ENCODE peak calls at places on chromosomes 2 and 18, in six cellular contexts. Y is astrocyte of the spinal cord, I is GM12865, D is K562, E is choroid plexus epithelial cell, L is mammary epithelial cell. O is an unnamed sample.

GRCh38 chr2:120995656-120996190 is 260.1 kb downstream of the GLI2 start:
- DNase-seq in Y (no peak), I (no peak), D (no peak), E (no peak), L (no peak), O (peak; percentile 27)

GRCh38 chr2:97760480-97761049 is 47.2 kb downstream of the ZAP70 start:
- DNase-seq in Y (no peak), I (no peak), D (no peak), E (no peak), L (no peak), O (no peak)

GRCh38 chr2:113791697-113792590 is 35.5 kb upstream of the SLC35F5 start:
- DNase-seq in Y (no peak), I (peak; percentile 69), D (no peak), E (no peak), L (peak; percentile 47), O (no peak)

GRCh38 chr2:3492951-3493609 is 26.3 kb downstream of the ADI1 start:
- DNase-seq in Y (peak; percentile 96), I (no peak), D (no peak), E (peak; percentile 98), L (peak; percentile 67), O (no peak)

GRCh38 chr2:5365871-5366461 is 326.2 kb upstream of the SOX11 start:
- DNase-seq in Y (peak; percentile 67), I (peak; percentile 41), D (peak; percentile 78), E (peak; percentile 78), L (peak; percentile 6), O (peak; percentile 82)

GRCh38 chr2:8409461-8410260 is 272.2 kb upstream of the ID2 start:
- DNase-seq in Y (no peak), I (no peak), D (no peak), E (no peak), L (no peak), O (no peak)

GRCh38 chr2:239275871-239276812 is 124.7 kb downstream of the HDAC4 start:
- DNase-seq in Y (peak; percentile 46), I (no peak), D (peak; percentile 39), E (no peak), L (no peak), O (no peak)

GRCh38 chr18:47109049-47109448 is 41.3 kb downstream of the HDHD2 start:
- DNase-seq in Y (no peak), I (no peak), D (no peak), E (no peak), L (no peak), O (no peak)

GRCh38 chr2:237886702-237887481 is 27.5 kb downstream of the RAMP1 start:
- DNase-seq in Y (peak; percentile 66), I (no peak), D (no peak), E (no peak), L (no peak), O (no peak)

GRCh38 chr2:236917164-236917563 is 168.5 kb upstream of the COPS8 start:
- DNase-seq in Y (no peak), I (no peak), D (no peak), E (no peak), L (no peak), O (no peak)

GRCh38 chr2:149904352-149904751 is 316.8 kb upstream of the MMADHC start:
- DNase-seq in Y (no peak), I (no peak), D (no peak), E (peak; percentile 3), L (no peak), O (no peak)

GRCh38 chr2:218898109-218898878 is 17.6 kb downstream of the WNT10A start:
- DNase-seq in Y (peak; percentile 12), I (peak; percentile 84), D (peak; percentile 76), E (peak; percentile 40), L (peak; percentile 36), O (peak; percentile 90)

GRCh38 chr2:221097568-221097915 is 474.6 kb downstream of the EPHA4 start:
- DNase-seq in Y (peak; percentile 88), I (no peak), D (no peak), E (no peak), L (peak; percentile 74), O (no peak)

GRCh38 chr2:208228481-208228880 is 26.4 kb downstream of the IDH1 start:
- DNase-seq in Y (no peak), I (no peak), D (no peak), E (no peak), L (no peak), O (no peak)

GRCh38 chr2:102251042-102251848 is 60.1 kb upstream of the IL1RL1 start:
- DNase-seq in Y (peak; percentile 44), I (peak; percentile 57), D (peak; percentile 34), E (peak; percentile 44), L (no peak), O (peak; percentile 60)

GRCh38 chr2:24833821-24834732 is 40.9 kb downstream of the CENPO start:
- DNase-seq in Y (no peak), I (no peak), D (no peak), E (no peak), L (no peak), O (no peak)

GRCh38 chr2:216308532-216308931 is 63.8 kb downstream of the MARCHF4 start:
- DNase-seq in Y (peak; percentile 59), I (no peak), D (no peak), E (no peak), L (no peak), O (no peak)

GRCh38 chr18:58345875-58346274 is 283.0 kb downstream of the ALPK2 start:
- DNase-seq in Y (no peak), I (no peak), D (no peak), E (no peak), L (no peak), O (no peak)

GRCh38 chr2:75268112-75268511 is 68.8 kb upstream of the TACR1 start:
- DNase-seq in Y (no peak), I (no peak), D (no peak), E (no peak), L (no peak), O (no peak)

GRCh38 chr2:59896499-59896898 is 657.0 kb downstream of the BCL11A start:
- DNase-seq in Y (no peak), I (no peak), D (no peak), E (no peak), L (peak; percentile 36), O (no peak)

GRCh38 chr18:22282311-22283235 is 113.2 kb downstream of the GATA6 start:
- DNase-seq in Y (peak; percentile 96), I (no peak), D (no peak), E (peak; percentile 98), L (peak; percentile 86), O (no peak)

GRCh38 chr2:216110620-216111019 is 1.5 kb downstream of the XRCC5 start:
- DNase-seq in Y (no peak), I (no peak), D (no peak), E (no peak), L (no peak), O (no peak)

GRCh38 chr2:233556756-233557736 is 9.5 kb downstream of the USP40 start:
- DNase-seq in Y (peak; percentile 85), I (peak; percentile 7), D (no peak), E (peak; percentile 82), L (peak; percentile 92), O (no peak)

GRCh38 chr2:239724851-239725550 is 300.1 kb downstream of the NDUFA10 start:
- DNase-seq in Y (no peak), I (no peak), D (no peak), E (no peak), L (no peak), O (no peak)

GRCh38 chr2:150812664-150813408 is 325.4 kb upstream of the RND3 start:
- DNase-seq in Y (no peak), I (no peak), D (no peak), E (no peak), L (no peak), O (no peak)

GRCh38 chr2:181178823-181179412 is 198.5 kb downstream of the UBE2E3 start:
- DNase-seq in Y (no peak), I (peak; percentile 57), D (peak; percentile 26), E (peak; percentile 25), L (no peak), O (no peak)

GRCh38 chr2:195820373-195820772 is 163.3 kb downstream of the SLC39A10 start:
- DNase-seq in Y (peak; percentile 60), I (no peak), D (no peak), E (peak; percentile 77), L (peak; percentile 4), O (no peak)

GRCh38 chr18:9535430-9535972 is 60.2 kb downstream of the RALBP1 start:
- DNase-seq in Y (peak; percentile 92), I (no peak), D (no peak), E (peak; percentile 98), L (no peak), O (no peak)

DNA sequence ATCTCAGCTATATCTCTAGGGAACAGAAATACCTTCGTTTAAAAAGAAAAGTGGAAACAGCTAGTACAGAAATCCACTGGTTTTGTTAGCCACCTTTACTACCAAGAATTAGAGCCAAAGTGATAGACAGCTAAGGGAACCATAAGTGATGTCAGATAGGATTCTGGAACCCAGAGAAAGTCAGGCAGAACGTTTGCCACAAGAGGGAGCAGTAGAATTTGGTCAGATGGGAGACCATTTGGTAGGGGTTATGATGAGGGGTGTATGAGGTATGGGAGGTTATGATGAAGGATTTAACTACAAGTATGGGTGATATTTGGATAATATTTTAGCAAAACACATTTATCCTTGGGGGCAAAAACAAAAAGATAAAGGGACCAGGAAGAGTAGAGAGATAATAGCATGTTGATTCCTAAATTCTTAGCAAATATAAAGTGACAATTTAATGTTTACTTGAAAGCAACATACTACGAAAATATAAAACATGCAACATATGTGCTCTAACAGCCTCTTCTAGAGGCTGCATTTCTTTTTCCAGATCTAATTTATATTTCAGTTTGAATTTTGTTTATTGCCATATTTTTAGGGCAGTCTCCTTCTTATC is 3.3 kb downstream of the SLC8A1 start:
- DNase-seq in Y (no peak), I (peak; percentile 32), D (no peak), E (peak; percentile 50), L (peak; percentile 21), O (no peak)
- TF ChIP-seq CTCF in Y (peak; percentile 74), I (peak; percentile 39), D (no peak), E (peak; percentile 73), L (peak; percentile 66), O (no peak)

GRCh38 chr2:65353046-65353445 is 79.4 kb downstream of the SPRED2 start:
- DNase-seq in Y (no peak), I (no peak), D (peak; percentile 36), E (no peak), L (no peak), O (no peak)
- TF ChIP-seq CTCF in Y (peak; percentile 3), I (no peak), D (peak; percentile 39), E (no peak), L (no peak), O (no peak)

GRCh38 chr18:5955861-5956260 is 60.5 kb upstream of the TMEM200C start:
- DNase-seq in Y (no peak), I (no peak), D (no peak), E (no peak), L (no peak), O (no peak)

DNA sequence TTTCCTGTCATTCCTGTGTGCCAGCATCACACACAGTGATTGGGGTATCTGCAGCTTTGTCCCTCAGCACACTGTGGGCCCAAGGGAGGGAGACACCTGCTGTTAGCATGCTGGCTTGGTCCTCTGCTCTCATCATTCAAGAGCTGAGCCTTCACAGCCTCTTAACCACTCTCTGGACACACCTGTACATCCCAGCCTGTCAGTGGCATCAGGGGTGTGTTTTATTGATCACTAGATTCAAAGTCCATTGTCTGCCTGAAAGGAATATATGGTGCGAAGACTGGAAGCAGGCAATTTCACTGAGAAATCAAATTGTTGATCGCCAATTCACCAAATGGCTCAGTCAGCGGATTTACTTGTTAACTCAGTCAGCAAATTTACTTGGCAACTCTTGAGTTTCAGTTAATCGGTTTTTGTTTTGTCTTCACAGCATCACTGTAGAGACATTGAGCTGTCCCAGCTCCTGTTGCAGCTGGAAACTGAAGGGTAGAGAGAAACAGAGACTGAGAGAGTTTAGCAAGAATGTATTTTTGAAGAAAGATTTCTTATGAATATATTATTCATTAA is 56.3 kb upstream of the TMEM200C start:
- DNase-seq in Y (no peak), I (no peak), D (no peak), E (no peak), L (no peak), O (no peak)
- TF ChIP-seq CTCF in Y (no peak), I (no peak), D (no peak), E (no peak), L (no peak), O (no peak)

GRCh38 chr2:128790541-128790944 is 471.9 kb upstream of the HS6ST1 start:
- DNase-seq in Y (no peak), I (no peak), D (no peak), E (peak; percentile 23), L (no peak), O (no peak)
- TF ChIP-seq CTCF in Y (no peak), I (no peak), D (no peak), E (no peak), L (no peak), O (no peak)